ENCODE peak calls at places on chromosomes 11 and 22, in four cellular contexts. F is cardiac muscle cell, D is prostate gland, H is fibroblast of villous mesenchyme. I is an unnamed sample.

GRCh38 chr11:117019871-117020270 is 78.4 kb downstream of the SIK3 start:
- DNase-seq in D (no peak), F (no peak), H (no peak), I (no peak)

GRCh38 chr11:69648679-69649575 is 8.0 kb downstream of the CCND1 start:
- DNase-seq in F (no peak), H (no peak), D (no peak), I (peak)

GRCh38 chr11:89436071-89436470 is 55.1 kb downstream of the NOX4 start:
- DNase-seq in H (peak), F (peak), D (no peak), I (peak)

GRCh38 chr11:70176940-70177689 is 26.0 kb upstream of the FADD start:
- DNase-seq in F (peak), H (peak), D (no peak), I (peak)

GRCh38 chr22:35892192-35892591 is 136.4 kb downstream of the RBFOX2 start:
- DNase-seq in F (no peak), H (peak), D (no peak), I (peak)

GRCh38 chr11:10638285-10638684 is 55.3 kb downstream of the IRAG1 start:
- DNase-seq in D (no peak), F (no peak), H (peak), I (no peak)

GRCh38 chr11:2975594-2975993 is 16.5 kb downstream of the NAP1L4 start:
- DNase-seq in F (no peak), D (peak), H (peak), I (peak)

GRCh38 chr11:68010058-68011041 is at the start of gene ALDH3B1:
- DNase-seq in D (peak), H (peak), F (peak), I (peak)

GRCh38 chr22:47032091-47032943 is 269.9 kb downstream of the TBC1D22A start:
- DNase-seq in D (no peak), F (no peak), H (no peak), I (no peak)

DNA sequence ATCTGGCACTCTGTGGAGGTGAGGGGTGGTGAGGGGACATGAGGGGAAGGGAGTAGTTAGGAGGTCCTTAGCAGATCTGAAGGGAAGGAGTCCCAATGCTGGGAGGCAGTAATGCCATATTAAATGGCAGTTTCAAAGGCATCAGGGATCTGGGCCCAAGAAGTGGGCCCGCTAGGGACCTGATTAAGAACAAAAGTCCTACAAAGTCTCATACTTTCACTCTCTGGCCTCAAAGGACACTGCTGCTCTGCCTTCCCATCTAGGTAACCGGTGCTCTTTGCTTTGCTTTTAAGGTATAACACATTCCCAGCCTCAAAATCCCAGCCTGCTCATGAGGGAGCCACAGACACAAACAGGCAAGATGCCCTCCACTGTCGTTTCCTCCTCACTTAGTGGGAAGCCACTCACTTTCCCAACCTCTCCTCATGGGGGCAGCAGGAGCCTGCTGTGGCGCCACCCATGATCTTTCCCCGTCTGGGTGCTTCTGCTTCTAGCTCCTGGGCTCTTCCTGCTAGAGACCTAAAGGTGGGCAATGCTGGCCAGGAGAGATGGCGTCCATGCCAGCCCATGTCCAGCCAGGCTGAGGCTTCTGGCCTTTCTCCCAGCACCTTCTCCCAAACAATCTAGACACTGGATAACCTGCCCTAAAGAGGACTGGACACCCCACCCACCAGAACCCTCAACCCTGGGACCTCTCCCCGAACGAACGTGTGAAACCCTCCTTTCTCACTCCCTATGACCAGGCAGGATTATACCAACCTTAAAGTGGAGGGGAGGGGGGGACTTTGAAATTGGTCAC is 68.3 kb downstream of the PLEKHA7 start:
- DNase-seq in H (peak), D (peak), F (peak), I (peak)
- TF ChIP-seq CTCF in H (peak), D (peak), F (peak), I (peak)

GRCh38 chr22:20063271-20064139 is 16.5 kb upstream of the DGCR8 start:
- DNase-seq in F (no peak), D (no peak), H (no peak), I (no peak)
- TF ChIP-seq CTCF in F (no peak), D (no peak), H (no peak), I (no peak)

GRCh38 chr22:31532060-31532459 is 35.7 kb downstream of the SFI1 start:
- DNase-seq in D (no peak), F (no peak), H (peak), I (peak)

GRCh38 chr22:31530816-31531180 is 34.5 kb downstream of the SFI1 start:
- DNase-seq in F (no peak), H (peak), D (no peak), I (peak)

GRCh38 chr22:31537019-31537535 is 40.7 kb downstream of the SFI1 start:
- DNase-seq in D (no peak), F (peak), H (no peak), I (no peak)

GRCh38 chr22:31538815-31539214 is 42.5 kb downstream of the SFI1 start:
- DNase-seq in F (no peak), H (no peak), D (no peak), I (no peak)

DNA sequence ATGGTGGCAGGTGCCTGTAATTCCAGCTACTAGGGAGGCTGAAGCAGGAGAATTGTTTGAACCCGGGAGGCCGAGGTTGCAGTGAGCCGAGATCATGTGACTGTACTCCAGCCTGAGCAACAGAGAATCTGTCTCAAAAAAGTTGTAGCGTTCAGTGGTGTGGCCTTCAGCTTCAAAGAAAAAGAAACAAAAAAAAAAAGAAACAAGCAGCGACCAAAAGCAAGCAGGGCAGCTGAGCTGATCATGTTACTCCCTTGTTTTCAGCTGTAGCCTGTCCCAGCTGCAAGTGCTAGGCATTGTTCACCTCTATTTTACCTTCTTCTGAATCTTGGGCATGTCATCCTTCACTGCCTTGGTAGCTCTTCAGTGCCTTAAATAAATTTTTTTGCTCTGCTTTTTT is 37.1 kb downstream of the SFI1 start:
- DNase-seq in F (no peak), D (no peak), H (no peak), I (no peak)
- TF ChIP-seq CTCF in F (no peak), D (no peak), H (no peak), I (no peak)

DNA sequence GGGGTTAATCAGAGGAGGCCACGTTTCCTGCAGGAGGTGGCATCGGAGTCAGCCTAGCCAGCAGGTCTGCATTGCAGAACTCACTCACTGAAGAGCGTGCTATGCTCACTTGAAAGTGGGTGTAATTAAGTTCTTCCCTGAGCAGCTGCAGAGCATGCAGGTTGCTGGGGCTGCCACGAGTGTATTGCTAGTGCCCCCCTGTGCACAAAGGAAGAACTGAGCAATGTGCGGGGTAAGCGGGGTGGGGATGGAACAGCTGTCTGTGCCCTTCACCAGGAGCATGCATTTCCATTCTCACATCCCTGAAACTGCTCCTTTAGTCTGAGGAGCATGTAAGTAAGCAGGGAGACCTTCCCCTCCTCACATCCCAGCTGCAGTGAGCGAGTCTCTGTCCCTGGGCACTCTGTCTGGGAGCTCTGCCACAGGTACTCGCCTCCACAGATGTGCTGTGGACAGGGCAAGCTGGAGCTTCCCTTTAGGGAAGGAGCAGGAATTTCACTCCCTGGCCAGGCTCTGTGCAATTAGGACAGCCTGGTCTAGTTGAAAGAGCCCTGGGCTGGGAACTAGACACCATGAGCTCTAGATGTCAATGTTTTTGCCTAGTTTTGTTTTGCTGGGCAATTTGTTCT is 1031.8 kb downstream of the NTM start:
- DNase-seq in F (peak), H (no peak), D (no peak), I (peak)
- TF ChIP-seq CTCF in F (peak), H (no peak), D (no peak), I (peak)